ENCODE peak calls at places on chromosomes 6 and 20, in seven cellular contexts. O, M, R, S, L, I and A are unnamed samples.

GRCh38 chr6:131755597-131755996 is 44.8 kb upstream of the CTAGE9 start:
- DNase-seq in O (no peak), M (peak; percentile 87), R (no peak), S (no peak), L (no peak), I (peak; percentile 66), A (peak; percentile 61)

GRCh38 chr6:157962601-157963084 is 19.0 kb upstream of the SYNJ2 start:
- DNase-seq in O (no peak), M (peak; percentile 81), R (no peak), S (peak; percentile 51), L (no peak), I (peak; percentile 32), A (peak; percentile 87)

GRCh38 chr6:113909224-113909856 is 52.2 kb downstream of the MARCKS start:
- DNase-seq in O (no peak), M (peak; percentile 76), R (no peak), S (peak; percentile 57), L (no peak), I (peak; percentile 88), A (peak; percentile 80)

GRCh38 chr6:24719125-24719931 is at the start of gene C6orf62:
- DNase-seq in O (peak; percentile 32), M (no peak), R (no peak), S (peak; percentile 66), L (no peak), I (peak; percentile 27), A (no peak)

GRCh38 chr20:58251979-58252591 is 23.6 kb upstream of the ANKRD60 start:
- DNase-seq in O (no peak), M (peak; percentile 88), R (no peak), S (peak; percentile 98), L (no peak), I (peak; percentile 81), A (peak; percentile 94)

GRCh38 chr20:24157213-24157612 is 168.6 kb upstream of the GGTLC1 start:
- DNase-seq in O (no peak), M (no peak), R (no peak), S (no peak), L (no peak), I (no peak), A (no peak)

GRCh38 chr6:155708100-155708499 is 252.5 kb upstream of the NOX3 start:
- DNase-seq in O (no peak), M (no peak), R (no peak), S (no peak), L (no peak), I (no peak), A (no peak)

GRCh38 chr20:36824142-36824940 is 50.8 kb upstream of the DSN1 start:
- DNase-seq in O (no peak), M (no peak), R (no peak), S (peak; percentile 81), L (no peak), I (no peak), A (no peak)

GRCh38 chr6:10451828-10452509 is 37.1 kb upstream of the TFAP2A start:
- DNase-seq in O (no peak), M (peak; percentile 38), R (no peak), S (peak; percentile 99), L (no peak), I (peak; percentile 80), A (peak; percentile 15)

GRCh38 chr6:130216630-130217029 is 6.1 kb downstream of the SAMD3 start:
- DNase-seq in O (no peak), M (no peak), R (no peak), S (no peak), L (no peak), I (no peak), A (no peak)

GRCh38 chr20:9966966-9967365 is 67.8 kb upstream of the ANKEF1 start:
- DNase-seq in O (no peak), M (no peak), R (no peak), S (peak; percentile 13), L (no peak), I (peak; percentile 8), A (peak; percentile 40)

GRCh38 chr20:35698298-35699126 is 640 bp downstream of the NFS1 start:
- DNase-seq in O (no peak), M (no peak), R (no peak), S (no peak), L (no peak), I (no peak), A (no peak)

GRCh38 chr6:3454206-3455016 is 2.4 kb downstream of the SLC22A23 start:
- DNase-seq in O (no peak), M (no peak), R (no peak), S (peak; percentile 61), L (no peak), I (no peak), A (no peak)

GRCh38 chr6:16947461-16948159 is 154.2 kb upstream of the STMND1 start:
- DNase-seq in O (peak; percentile 54), M (peak; percentile 100), R (no peak), S (peak; percentile 82), L (no peak), I (peak; percentile 100), A (peak; percentile 88)

GRCh38 chr6:47168176-47168575 is 126.0 kb upstream of the ADGRF1 start:
- DNase-seq in O (peak; percentile 67), M (peak; percentile 96), R (no peak), S (peak; percentile 100), L (peak; percentile 28), I (peak; percentile 98), A (peak; percentile 96)

GRCh38 chr6:31122803-31123706 is 2.8 kb upstream of the CDSN start:
- DNase-seq in O (peak; percentile 57), M (peak; percentile 52), R (no peak), S (peak; percentile 71), L (peak; percentile 54), I (peak; percentile 88), A (peak; percentile 90)

GRCh38 chr20:63369024-63369530 is 7.9 kb upstream of the CHRNA4 start:
- DNase-seq in O (no peak), M (no peak), R (no peak), S (no peak), L (no peak), I (no peak), A (no peak)

GRCh38 chr20:63370623-63371176 is 9.6 kb upstream of the CHRNA4 start:
- DNase-seq in O (no peak), M (no peak), R (no peak), S (no peak), L (peak; percentile 41), I (no peak), A (no peak)

GRCh38 chr20:63371346-63371865 is 10.3 kb upstream of the CHRNA4 start:
- DNase-seq in O (no peak), M (no peak), R (no peak), S (no peak), L (no peak), I (no peak), A (no peak)

GRCh38 chr20:63368151-63368550 is 7.0 kb upstream of the CHRNA4 start:
- DNase-seq in O (no peak), M (no peak), R (no peak), S (no peak), L (no peak), I (no peak), A (no peak)

DNA sequence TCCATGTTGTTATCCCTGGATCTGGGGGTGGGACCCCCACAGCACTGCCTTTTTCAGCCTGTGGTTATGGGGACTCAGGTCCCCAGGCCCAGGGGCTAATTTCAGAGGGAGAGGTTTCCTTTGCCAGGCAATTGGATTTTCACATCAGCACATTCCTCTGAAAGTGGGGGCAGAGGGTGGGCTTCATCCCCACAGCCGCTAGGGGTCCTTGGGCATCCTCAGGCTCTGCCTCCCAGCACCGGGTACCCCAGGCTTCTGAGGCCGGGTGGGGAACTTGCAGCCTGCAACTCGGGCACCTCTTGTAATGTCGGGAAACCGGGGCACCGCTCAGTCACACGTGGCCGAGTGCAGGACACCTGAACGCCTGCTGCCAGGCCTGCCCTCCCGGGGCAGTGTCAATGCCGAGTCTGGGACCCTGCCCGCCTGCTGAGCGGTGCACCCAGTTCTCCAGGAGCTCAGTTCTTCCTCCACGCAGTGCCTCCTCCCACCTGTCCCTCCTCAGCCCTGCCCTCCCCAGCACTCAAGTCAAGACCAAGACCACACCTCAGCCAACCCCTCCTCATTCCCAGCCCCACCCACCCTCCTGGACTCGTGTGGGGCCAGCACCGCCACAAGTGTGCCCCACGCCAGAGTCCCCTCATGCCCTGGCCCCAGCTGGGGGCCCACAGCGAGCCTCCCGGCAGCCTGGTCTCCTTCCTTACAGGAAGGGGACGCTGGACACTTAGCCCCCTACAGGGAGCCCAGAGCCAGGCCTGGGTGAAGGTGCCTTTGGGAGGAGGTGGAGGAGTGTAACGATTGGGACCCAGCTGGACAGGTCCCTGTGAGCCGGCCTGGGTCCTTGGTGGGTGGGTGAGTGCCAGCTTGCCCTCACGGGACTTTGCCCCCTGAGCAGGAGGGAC is 8.8 kb upstream of the CHRNA4 start:
- DNase-seq in O (no peak), M (no peak), R (no peak), S (no peak), L (no peak), I (no peak), A (no peak)
- TF ChIP-seq CTCF in O (no peak), M (no peak), R (no peak), S (no peak), L (no peak), I (no peak), A (no peak)

DNA sequence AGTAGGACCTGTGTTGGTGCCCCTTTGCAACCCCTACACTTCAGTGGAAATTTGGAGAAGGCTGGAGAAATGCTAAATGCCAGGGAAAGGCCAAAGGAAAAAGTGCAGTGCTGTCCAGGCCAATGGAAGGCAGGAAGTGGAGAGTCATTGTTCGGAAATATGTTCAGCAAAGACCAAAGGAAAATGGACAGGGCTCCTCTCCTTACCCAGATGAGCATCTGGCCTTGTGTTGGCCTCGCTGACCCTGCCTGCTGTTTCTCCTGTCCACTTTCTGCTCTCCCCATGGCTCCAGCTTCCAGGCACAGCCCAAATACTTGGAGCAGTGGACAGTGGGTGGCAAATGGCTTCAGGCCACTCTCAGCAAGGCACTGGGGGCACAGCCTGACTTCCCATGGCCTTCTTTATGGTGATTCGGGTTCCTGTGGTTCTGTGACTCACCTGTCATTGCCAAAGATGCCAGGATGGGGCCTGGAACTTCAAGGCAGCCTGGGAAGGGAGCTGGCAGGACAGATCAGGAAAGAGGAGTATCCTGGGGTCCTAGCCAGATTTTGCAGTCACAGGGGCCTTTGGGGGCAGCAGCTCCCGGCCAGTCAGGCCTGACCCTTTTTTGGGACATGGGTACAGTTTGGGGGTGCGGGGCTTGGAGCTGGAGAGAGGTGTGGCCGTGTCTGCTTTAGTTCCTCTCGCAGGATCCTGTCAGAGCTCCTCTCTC is 190.9 kb upstream of the SLC24A3 start:
- DNase-seq in O (no peak), M (no peak), R (no peak), S (no peak), L (no peak), I (no peak), A (no peak)
- H3K4me3 ChIP-seq in O (no peak overlapping the region), M (no peak overlapping the region), R (no peak overlapping the region), S (no peak overlapping the region), L (no peak overlapping the region), I (no peak overlapping the region), A (no peak overlapping the region)

DNA sequence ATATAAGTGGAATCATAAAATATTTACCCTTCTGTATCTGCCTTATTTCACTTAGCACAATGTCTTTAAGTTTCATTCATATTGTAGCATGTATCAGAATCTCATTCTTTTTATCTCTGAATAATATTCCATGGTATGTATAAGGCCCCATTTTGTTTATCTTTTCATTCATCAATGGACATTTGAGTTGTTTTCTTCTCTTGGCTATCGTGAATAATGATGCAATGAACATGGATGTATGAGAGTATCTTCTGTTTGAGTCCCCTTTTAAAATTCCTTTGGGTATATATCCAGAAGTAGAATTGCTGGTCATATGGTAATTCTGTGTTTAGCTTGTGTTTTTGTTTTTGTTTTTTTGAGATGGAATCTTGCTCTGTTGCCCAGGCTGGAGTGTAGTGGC is 39.6 kb downstream of the E2F3 start:
- DNase-seq in O (no peak), M (no peak), R (no peak), S (no peak), L (no peak), I (peak; percentile 37), A (no peak)
- TF ChIP-seq CTCF in O (no peak), M (no peak), R (no peak), S (no peak), L (no peak), I (no peak), A (no peak)

GRCh38 chr6:116059713-116060571 is 749 bp downstream of the FRK start:
- DNase-seq in O (no peak), M (peak; percentile 7), R (no peak), S (peak; percentile 88), L (no peak), I (peak; percentile 24), A (no peak)
- H3K4me3 ChIP-seq in O (peak overlapping the region; percentile 62), M (peak overlapping the region; percentile 64), R (peak overlapping the region; percentile 50), S (peak overlapping the region; percentile 47), L (peak overlapping the region; percentile 59), I (peak overlapping the region; percentile 68), A (no peak overlapping the region)